ENCODE peak calls at places on chromosomes 16 and 17, in six cellular contexts. A is AG04450, H is progenitor cell of endocrine pancreas, T is GM23248, J is A549, R is WTC11. K is an unnamed sample.

GRCh38 chr17:10992097-10992496 is 154.2 kb upstream of the PIRT start:
- DNase-seq in J (no peak), H (no peak), A (no peak), T (no peak), R (no peak), K (no peak)

GRCh38 chr17:49515196-49515770 is 20.2 kb downstream of the NGFR start:
- DNase-seq in T (peak), J (peak), H (no peak), A (peak), R (peak), K (no peak)

GRCh38 chr16:75202069-75202590 is 4.8 kb downstream of the CTRB2 start:
- DNase-seq in R (peak), T (no peak), A (no peak), H (no peak), J (no peak), K (peak)

GRCh38 chr17:77320501-77321256 is 179.9 kb downstream of the SEC14L1 start:
- DNase-seq in T (peak), H (no peak), J (no peak), R (peak), A (no peak), K (peak)

GRCh38 chr17:40422990-40423611 is 5.4 kb upstream of the TOP2A start:
- DNase-seq in J (peak), T (no peak), R (peak), H (no peak), A (no peak), K (no peak)

GRCh38 chr17:48051278-48051677 is 3.1 kb downstream of the NFE2L1 start:
- DNase-seq in A (no peak), R (no peak), H (no peak), T (no peak), J (no peak), K (no peak)

GRCh38 chr17:77498056-77498785 is 357.5 kb downstream of the SEC14L1 start:
- DNase-seq in R (no peak), A (no peak), J (no peak), T (no peak), H (no peak), K (no peak)

GRCh38 chr17:55434721-55435120 is 13.1 kb upstream of the MMD start:
- DNase-seq in T (peak), H (no peak), J (no peak), R (no peak), A (no peak), K (no peak)

GRCh38 chr16:75029854-75030253 is 31.0 kb downstream of the ZNRF1 start:
- DNase-seq in R (no peak), J (no peak), T (peak), H (no peak), A (peak), K (no peak)

GRCh38 chr16:21167360-21167759 is 8.9 kb downstream of the LDAF1 start:
- DNase-seq in A (peak), H (no peak), J (peak), R (no peak), T (peak), K (no peak)

GRCh38 chr16:74792225-74792624 is 17.6 kb upstream of the FA2H start:
- DNase-seq in R (no peak), T (no peak), J (no peak), H (no peak), A (no peak), K (no peak)

GRCh38 chr16:58866935-58867334 is 132.8 kb upstream of the GOT2 start:
- DNase-seq in J (no peak), A (no peak), R (no peak), H (no peak), T (no peak), K (no peak)

GRCh38 chr16:88387941-88388627 is 5.3 kb downstream of the ZNF469 start:
- DNase-seq in H (no peak), A (no peak), R (no peak), J (peak), T (peak), K (no peak)

K was measured in RWPE2.